ENCODE peak calls at places on chromosomes 3 and 15, in eight cellular contexts. F, O, Y, A, N, J, I and B are unnamed samples.

GRCh38 chr3:64238971-64239667 is 13.9 kb upstream of the PRICKLE2 start:
- DNase-seq in O (peak), F (peak), N (no peak), I (peak), J (peak), Y (peak), A (peak), B (peak)

GRCh38 chr3:138114431-138114918 is 933 bp downstream of the DZIP1L start:
- DNase-seq in Y (no peak), J (no peak), O (no peak), I (no peak), F (no peak), A (no peak), N (no peak), B (peak)

GRCh38 chr3:176734146-176734545 is 463.1 kb downstream of the TBL1XR1 start:
- DNase-seq in I (no peak), Y (no peak), A (no peak), F (no peak), J (no peak), O (no peak), N (no peak), B (no peak)

GRCh38 chr3:36906504-36907149 is 38.2 kb downstream of the TRANK1 start:
- DNase-seq in J (no peak), A (no peak), I (no peak), N (no peak), F (no peak), O (no peak), Y (no peak), B (no peak)

GRCh38 chr15:26667222-26667988 is 105.5 kb downstream of the GABRB3 start:
- DNase-seq in I (no peak), N (no peak), Y (no peak), F (no peak), A (no peak), J (no peak), O (no peak), B (peak)

GRCh38 chr3:142087676-142088075 is 61.7 kb downstream of the TFDP2 start:
- DNase-seq in O (no peak), Y (no peak), J (peak), A (no peak), N (no peak), F (no peak), I (no peak), B (no peak)

GRCh38 chr3:21621396-21621695 is 129.7 kb downstream of the ZNF385D start:
- DNase-seq in F (no peak), N (no peak), A (no peak), J (no peak), I (no peak), Y (no peak), O (no peak), B (peak)

GRCh38 chr3:121072128-121072527 is 164.1 kb downstream of the STXBP5L start:
- DNase-seq in J (no peak), A (no peak), I (peak), Y (no peak), F (no peak), N (no peak), O (no peak), B (no peak)

GRCh38 chr3:186653984-186654383 is 11.8 kb upstream of the HRG start:
- DNase-seq in I (no peak), J (no peak), F (no peak), O (no peak), A (no peak), Y (no peak), N (no peak), B (no peak)

GRCh38 chr3:70374179-70374578 is 61.7 kb upstream of the MDFIC2 start:
- DNase-seq in A (no peak), O (no peak), N (no peak), I (no peak), F (no peak), Y (no peak), J (no peak), B (no peak)

GRCh38 chr3:435161-435560 is 238.6 kb downstream of the CHL1 start:
- DNase-seq in F (no peak), I (no peak), J (no peak), Y (no peak), A (no peak), O (no peak), N (no peak), B (no peak)

GRCh38 chr3:172203522-172204258 is 164.3 kb downstream of the FNDC3B start:
- DNase-seq in F (no peak), I (no peak), A (no peak), O (no peak), J (no peak), Y (no peak), N (no peak), B (peak)

GRCh38 chr15:97892167-97892938 is 68.2 kb upstream of the ARRDC4 start:
- DNase-seq in A (no peak), I (no peak), F (no peak), N (no peak), Y (no peak), O (no peak), J (no peak), B (no peak)

GRCh38 chr3:188974856-188975611 is 196.7 kb upstream of the TPRG1 start:
- DNase-seq in O (no peak), Y (peak), I (no peak), A (no peak), J (no peak), N (no peak), F (no peak), B (no peak)

GRCh38 chr3:183826854-183827253 is 1.5 kb upstream of the MAP6D1 start:
- DNase-seq in O (no peak), J (no peak), Y (no peak), F (no peak), I (no peak), N (peak), A (no peak), B (no peak)

GRCh38 chr3:148739720-148740119 is 42.0 kb downstream of the AGTR1 start:
- DNase-seq in Y (no peak), N (no peak), O (no peak), A (no peak), F (no peak), I (no peak), J (no peak), B (no peak)

GRCh38 chr3:71208273-71209095 is 375.0 kb downstream of the FOXP1 start:
- DNase-seq in O (peak), Y (no peak), A (no peak), F (no peak), N (no peak), J (no peak), I (no peak), B (peak)

GRCh38 chr3:123584284-123584987 is 417 bp downstream of the HACD2 start:
- DNase-seq in F (no peak), Y (peak), J (no peak), I (peak), A (peak), O (no peak), N (no peak), B (peak)

GRCh38 chr3:133962879-133963278 is 66.8 kb downstream of the SLCO2A1 start:
- DNase-seq in A (no peak), J (peak), O (no peak), Y (no peak), F (no peak), I (no peak), N (no peak), B (peak)

GRCh38 chr3:4290272-4290893 is 12.8 kb upstream of the SETMAR start:
- DNase-seq in O (peak), F (no peak), Y (no peak), N (no peak), I (peak), A (no peak), J (peak), B (peak)

GRCh38 chr15:78177447-78177873 is 28.3 kb downstream of the IDH3A start:
- DNase-seq in N (no peak), A (no peak), O (no peak), Y (no peak), J (peak), I (no peak), F (no peak), B (peak)

GRCh38 chr3:186705882-186706780 is 11.0 kb upstream of the KNG1 start:
- DNase-seq in O (no peak), N (no peak), J (no peak), A (no peak), Y (no peak), F (no peak), I (no peak), B (no peak)

GRCh38 chr15:39657714-39658113 is 76.8 kb downstream of the THBS1 start:
- DNase-seq in I (no peak), J (peak), N (no peak), O (no peak), Y (no peak), F (no peak), A (no peak), B (no peak)

GRCh38 chr3:32532434-32532833 is 29.8 kb upstream of the CMTM6 start:
- DNase-seq in Y (no peak), J (no peak), O (no peak), A (no peak), F (no peak), N (no peak), I (no peak), B (no peak)

GRCh38 chr15:35992791-35993190 is 446.8 kb upstream of the DPH6 start:
- DNase-seq in A (no peak), Y (no peak), O (no peak), I (no peak), N (no peak), J (no peak), F (no peak), B (no peak)

GRCh38 chr3:150710097-150710496 is 6.4 kb upstream of the ERICH6 start:
- DNase-seq in A (no peak), J (no peak), N (no peak), O (no peak), Y (no peak), I (no peak), F (no peak), B (no peak)

GRCh38 chr3:170809975-170810357 is 60.0 kb downstream of the RPL22L1 start:
- DNase-seq in Y (no peak), J (peak), I (no peak), N (no peak), A (no peak), O (peak), F (no peak), B (peak)

GRCh38 chr3:70871909-70872656 is 559.6 kb upstream of the MDFIC2 start:
- DNase-seq in O (no peak), F (no peak), A (no peak), I (peak), Y (peak), N (no peak), J (no peak), B (no peak)

GRCh38 chr3:75001330-75001729 is 386.9 kb upstream of the CNTN3 start:
- DNase-seq in O (no peak), N (no peak), I (no peak), Y (no peak), F (no peak), A (no peak), J (peak), B (no peak)

GRCh38 chr15:58551764-58552504 is 120.1 kb downstream of the LIPC start:
- DNase-seq in F (no peak), A (no peak), I (no peak), J (peak), O (peak), N (no peak), Y (peak), B (peak)

GRCh38 chr15:90232941-90233700 is 620 bp downstream of the CIB1 start:
- DNase-seq in F (no peak), Y (no peak), A (peak), I (no peak), N (peak), O (peak), J (peak), B (peak)

GRCh38 chr3:56102034-56102433 is 366.2 kb downstream of the ERC2 start:
- DNase-seq in N (no peak), J (no peak), A (no peak), O (no peak), Y (no peak), F (no peak), I (no peak), B (no peak)

GRCh38 chr15:90913398-90913944 is 10.4 kb downstream of the MAN2A2 start:
- DNase-seq in Y (no peak), O (no peak), J (no peak), N (no peak), A (no peak), I (no peak), F (no peak), B (no peak)

GRCh38 chr15:53802672-53803071 is 43.2 kb upstream of the WDR72 start:
- DNase-seq in I (no peak), O (no peak), F (no peak), N (no peak), J (no peak), Y (no peak), A (no peak), B (no peak)

GRCh38 chr3:129112308-129113052 is 9.1 kb downstream of the RAB43 start:
- DNase-seq in A (no peak), N (no peak), I (no peak), Y (no peak), O (no peak), J (no peak), F (no peak), B (no peak)

GRCh38 chr15:41827290-41827879 is 507 bp upstream of the JMJD7 start:
- DNase-seq in J (no peak), Y (no peak), F (no peak), A (no peak), O (peak), I (no peak), N (no peak), B (peak)

GRCh38 chr3:53161345-53161819 is 373 bp downstream of the PRKCD start:
- DNase-seq in O (no peak), I (peak), N (no peak), J (peak), Y (peak), A (peak), F (no peak), B (no peak)

GRCh38 chr15:58497036-58497785 is 65.4 kb downstream of the LIPC start:
- DNase-seq in A (no peak), J (no peak), O (no peak), Y (no peak), I (no peak), N (peak), F (no peak), B (no peak)

GRCh38 chr3:22952860-22953259 is 250.3 kb upstream of the UBE2E2 start:
- DNase-seq in O (no peak), J (no peak), N (no peak), F (no peak), Y (no peak), I (no peak), A (no peak), B (no peak)

DNA sequence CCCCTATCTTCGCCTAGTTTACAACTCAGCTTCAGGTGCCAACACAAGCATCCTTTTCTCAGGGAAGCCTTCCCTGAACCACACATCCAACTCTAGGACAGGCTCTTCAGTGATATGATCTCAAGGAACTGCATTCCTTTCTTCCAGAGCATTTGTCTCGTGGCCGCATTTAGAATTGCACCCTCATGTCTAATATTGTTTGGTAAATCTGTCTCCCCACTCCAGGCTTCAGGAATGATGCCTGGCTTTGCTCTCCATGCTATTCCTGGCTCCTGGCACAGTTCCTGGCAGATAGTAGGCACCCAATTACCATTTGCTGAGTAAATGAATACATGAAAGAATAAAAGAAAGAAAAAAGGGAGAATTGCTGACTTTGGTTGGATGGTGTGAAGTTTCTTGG is 2.4 kb downstream of the CYP19A1 start:
- DNase-seq in Y (no peak), O (no peak), J (no peak), I (no peak), A (no peak), F (no peak), N (no peak), B (no peak)
- TF ChIP-seq CTCF in Y (no peak), O (no peak), J (no peak), I (no peak), A (no peak), F (peak), N (no peak), B (no peak)

GRCh38 chr3:126287536-126288181 is 69.5 kb downstream of the KLF15 start:
- DNase-seq in O (no peak), F (peak), I (peak), N (no peak), Y (peak), A (peak), J (no peak), B (peak)

GRCh38 chr3:126284258-126284904 is 72.8 kb downstream of the KLF15 start:
- DNase-seq in N (no peak), A (no peak), O (peak), Y (no peak), F (no peak), J (peak), I (no peak), B (no peak)

GRCh38 chr3:126288314-126288713 is 68.9 kb downstream of the KLF15 start:
- DNase-seq in I (no peak), N (no peak), A (peak), F (no peak), Y (no peak), J (no peak), O (no peak), B (no peak)

GRCh38 chr3:126285369-126285768 is 71.8 kb downstream of the KLF15 start:
- DNase-seq in J (no peak), F (no peak), Y (no peak), I (no peak), A (no peak), O (no peak), N (no peak), B (no peak)

GRCh38 chr3:126287171-126287535 is 70.1 kb downstream of the KLF15 start:
- DNase-seq in Y (no peak), N (no peak), O (no peak), J (no peak), I (no peak), A (no peak), F (no peak), B (no peak)
- H3K27ac ChIP-seq in Y (peak), N (no peak), O (no peak), J (peak), I (peak), A (peak), F (peak), B (no peak)

DNA sequence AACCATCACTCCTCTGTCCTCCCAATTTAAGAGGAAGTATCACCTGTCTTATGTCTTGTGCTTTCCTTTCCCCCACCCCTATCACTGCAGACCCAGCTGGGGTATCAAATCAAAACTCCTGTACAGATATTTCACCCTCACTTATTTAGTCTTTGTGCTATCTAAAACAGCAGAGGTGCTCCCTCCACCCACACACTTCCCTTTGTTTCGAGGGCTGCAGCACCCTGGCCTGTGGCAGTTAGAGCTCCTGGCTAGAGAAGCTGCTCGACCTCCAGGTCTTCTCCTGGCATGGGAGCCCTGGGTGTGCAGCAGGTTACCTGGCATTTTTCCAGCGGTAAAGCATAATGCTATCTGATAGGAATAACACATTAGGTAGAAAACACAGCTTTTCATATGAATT is 181.4 kb upstream of the BCL6 start:
- DNase-seq in I (no peak), J (no peak), O (no peak), A (no peak), Y (no peak), F (no peak), N (no peak), B (no peak)
- TF ChIP-seq CTCF in I (no peak), J (no peak), O (no peak), A (no peak), Y (no peak), F (no peak), N (no peak), B (no peak)

GRCh38 chr15:96409231-96410138 is 79.0 kb downstream of the NR2F2 start:
- DNase-seq in A (no peak), Y (no peak), F (no peak), I (no peak), N (no peak), J (no peak), O (no peak), B (peak)
- H3K27ac ChIP-seq in A (no peak), Y (no peak), F (no peak), I (no peak), N (no peak), J (no peak), O (no peak), B (no peak)

DNA sequence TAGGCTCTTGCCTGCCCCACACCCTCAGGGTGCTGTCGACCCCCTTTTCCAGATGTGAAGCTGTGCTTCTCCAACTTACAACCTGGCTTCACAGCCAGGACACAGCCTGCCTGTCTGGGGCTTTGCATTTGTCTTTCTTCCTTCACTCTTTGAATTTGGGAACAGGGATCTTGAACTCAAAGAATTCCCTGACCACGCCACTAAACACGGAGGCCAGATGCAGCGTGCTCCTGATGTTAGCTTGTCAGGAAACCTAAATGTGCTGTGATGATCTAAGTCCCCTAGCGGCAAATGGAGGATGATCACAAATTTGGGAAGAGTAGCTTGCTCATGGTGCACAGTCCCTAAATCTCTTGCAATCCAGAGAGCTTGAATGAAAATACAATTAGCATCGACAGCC is 244.8 kb upstream of the RGMA start:
- DNase-seq in O (no peak), F (no peak), I (no peak), J (no peak), Y (no peak), A (no peak), N (no peak), B (no peak)
- TF ChIP-seq CTCF in O (no peak), F (no peak), I (no peak), J (no peak), Y (no peak), A (no peak), N (no peak), B (peak)

GRCh38 chr3:73423133-73423532 is 201.6 kb downstream of the PDZRN3 start:
- DNase-seq in N (no peak), Y (no peak), A (no peak), J (no peak), O (no peak), I (no peak), F (no peak), B (no peak)
- H3K27ac ChIP-seq in N (no peak), Y (peak), A (no peak), J (no peak), O (no peak), I (peak), F (no peak), B (peak)

GRCh38 chr15:40696228-40696627 is 1.3 kb downstream of the RAD51 start:
- DNase-seq in J (no peak), F (no peak), I (no peak), O (no peak), Y (no peak), N (no peak), A (no peak), B (no peak)
- TF ChIP-seq CTCF in J (no peak), F (no peak), I (no peak), O (no peak), Y (no peak), N (no peak), A (no peak), B (no peak)